ENCODE peak calls at places on chromosome 9, in nine cellular contexts. One of them, this sample, is unnamed.

GRCh38 chr9:72332351-72332750 is 32.7 kb downstream of the ZFAND5 start:
- DNase-seq in spleen: no peak
- DNase-seq in GM23338: no peak
- DNase-seq in PC-3: no peak
- DNase-seq in bronchial epithelial cell: no peak
- DNase-seq in cardiac muscle cell: no peak
- DNase-seq in activated CD8-positive, alpha-beta T cell treated with anti-CD3 and anti-CD28 coated beads for 36 hours: no peak
- DNase-seq in upper lobe of right lung: no peak
- DNase-seq in CD4-positive, alpha-beta T cell: no peak
- DNase-seq in this sample: no peak

GRCh38 chr9:116891438-116891837 is 204.3 kb downstream of the TRIM32 start:
- DNase-seq in spleen: no peak
- DNase-seq in GM23338: no peak
- DNase-seq in PC-3: no peak
- DNase-seq in bronchial epithelial cell: no peak
- DNase-seq in cardiac muscle cell: no peak
- DNase-seq in activated CD8-positive, alpha-beta T cell treated with anti-CD3 and anti-CD28 coated beads for 36 hours: no peak
- DNase-seq in upper lobe of right lung: no peak
- DNase-seq in CD4-positive, alpha-beta T cell: no peak
- DNase-seq in this sample: no peak

GRCh38 chr9:83432104-83432627 is 106.0 kb downstream of the FRMD3 start:
- DNase-seq in spleen: peak
- DNase-seq in GM23338: peak
- DNase-seq in PC-3: peak
- DNase-seq in bronchial epithelial cell: no peak
- DNase-seq in cardiac muscle cell: no peak
- DNase-seq in activated CD8-positive, alpha-beta T cell treated with anti-CD3 and anti-CD28 coated beads for 36 hours: no peak
- DNase-seq in upper lobe of right lung: peak
- DNase-seq in CD4-positive, alpha-beta T cell: no peak
- DNase-seq in this sample: no peak

GRCh38 chr9:90044710-90045151 is 439.9 kb downstream of the GADD45G start:
- DNase-seq in spleen: no peak
- DNase-seq in GM23338: no peak
- DNase-seq in PC-3: peak
- DNase-seq in bronchial epithelial cell: peak
- DNase-seq in cardiac muscle cell: no peak
- DNase-seq in activated CD8-positive, alpha-beta T cell treated with anti-CD3 and anti-CD28 coated beads for 36 hours: peak
- DNase-seq in upper lobe of right lung: no peak
- DNase-seq in CD4-positive, alpha-beta T cell: no peak
- DNase-seq in this sample: no peak

GRCh38 chr9:107137495-107138202 is 145.4 kb upstream of the RAD23B start:
- DNase-seq in spleen: no peak
- DNase-seq in GM23338: peak
- DNase-seq in PC-3: peak
- DNase-seq in bronchial epithelial cell: peak
- DNase-seq in cardiac muscle cell: peak
- DNase-seq in activated CD8-positive, alpha-beta T cell treated with anti-CD3 and anti-CD28 coated beads for 36 hours: peak
- DNase-seq in upper lobe of right lung: no peak
- DNase-seq in CD4-positive, alpha-beta T cell: no peak
- DNase-seq in this sample: no peak

GRCh38 chr9:135641745-135642144 is 2.4 kb upstream of the GLT6D1 start:
- DNase-seq in spleen: no peak
- DNase-seq in GM23338: no peak
- DNase-seq in PC-3: no peak
- DNase-seq in bronchial epithelial cell: no peak
- DNase-seq in cardiac muscle cell: no peak
- DNase-seq in activated CD8-positive, alpha-beta T cell treated with anti-CD3 and anti-CD28 coated beads for 36 hours: no peak
- DNase-seq in upper lobe of right lung: no peak
- DNase-seq in CD4-positive, alpha-beta T cell: no peak
- DNase-seq in this sample: no peak

GRCh38 chr9:112784020-112784788 is 33.6 kb downstream of the SNX30 start:
- DNase-seq in spleen: no peak
- DNase-seq in GM23338: peak
- DNase-seq in PC-3: no peak
- DNase-seq in bronchial epithelial cell: peak
- DNase-seq in cardiac muscle cell: peak
- DNase-seq in activated CD8-positive, alpha-beta T cell treated with anti-CD3 and anti-CD28 coated beads for 36 hours: no peak
- DNase-seq in upper lobe of right lung: no peak
- DNase-seq in CD4-positive, alpha-beta T cell: no peak
- DNase-seq in this sample: no peak

GRCh38 chr9:745761-746414 is 95.6 kb upstream of the DMRT1 start:
- DNase-seq in spleen: no peak
- DNase-seq in GM23338: no peak
- DNase-seq in PC-3: no peak
- DNase-seq in bronchial epithelial cell: no peak
- DNase-seq in cardiac muscle cell: no peak
- DNase-seq in activated CD8-positive, alpha-beta T cell treated with anti-CD3 and anti-CD28 coated beads for 36 hours: no peak
- DNase-seq in upper lobe of right lung: no peak
- DNase-seq in CD4-positive, alpha-beta T cell: no peak
- DNase-seq in this sample: no peak

GRCh38 chr9:136927343-136928261 is 16.9 kb downstream of the FBXW5 start:
- DNase-seq in spleen: no peak
- DNase-seq in GM23338: no peak
- DNase-seq in PC-3: no peak
- DNase-seq in bronchial epithelial cell: no peak
- DNase-seq in cardiac muscle cell: no peak
- DNase-seq in activated CD8-positive, alpha-beta T cell treated with anti-CD3 and anti-CD28 coated beads for 36 hours: no peak
- DNase-seq in upper lobe of right lung: no peak
- DNase-seq in CD4-positive, alpha-beta T cell: no peak
- DNase-seq in this sample: no peak

GRCh38 chr9:111412280-111412679 is 71.9 kb downstream of the ECPAS start:
- DNase-seq in spleen: no peak
- DNase-seq in GM23338: no peak
- DNase-seq in PC-3: no peak
- DNase-seq in bronchial epithelial cell: no peak
- DNase-seq in cardiac muscle cell: no peak
- DNase-seq in activated CD8-positive, alpha-beta T cell treated with anti-CD3 and anti-CD28 coated beads for 36 hours: no peak
- DNase-seq in upper lobe of right lung: no peak
- DNase-seq in CD4-positive, alpha-beta T cell: no peak
- DNase-seq in this sample: no peak
- TF ChIP-seq CTCF in spleen: no peak
- TF ChIP-seq CTCF in GM23338: no peak
- TF ChIP-seq CTCF in PC-3: no peak
- TF ChIP-seq CTCF in bronchial epithelial cell: no peak
- TF ChIP-seq CTCF in cardiac muscle cell: no peak
- TF ChIP-seq CTCF in activated CD8-positive, alpha-beta T cell treated with anti-CD3 and anti-CD28 coated beads for 36 hours: no peak
- TF ChIP-seq CTCF in upper lobe of right lung: no peak
- TF ChIP-seq CTCF in CD4-positive, alpha-beta T cell: no peak
- TF ChIP-seq CTCF in this sample: no peak

DNA sequence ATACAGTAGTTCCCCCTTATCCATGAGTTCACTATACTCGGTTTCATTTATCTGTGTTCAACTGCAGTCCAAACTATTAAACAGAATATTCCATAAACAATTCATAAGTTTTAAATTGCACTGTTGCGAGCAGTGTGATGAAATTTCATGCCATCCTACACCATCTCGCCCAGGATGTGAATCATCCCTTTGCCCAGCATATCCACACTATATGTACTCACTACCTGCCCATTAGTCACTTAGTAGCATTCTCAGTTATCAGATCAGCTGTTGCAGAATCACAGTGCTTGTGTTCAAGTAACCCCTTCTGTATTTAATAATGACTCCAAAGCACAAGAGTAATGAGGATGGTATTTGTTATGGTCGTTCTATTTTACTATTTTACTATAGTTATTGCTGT is 51.5 kb downstream of the SHOC1 start:
- DNase-seq in spleen: no peak
- DNase-seq in GM23338: no peak
- DNase-seq in PC-3: peak
- DNase-seq in bronchial epithelial cell: peak
- DNase-seq in cardiac muscle cell: no peak
- DNase-seq in activated CD8-positive, alpha-beta T cell treated with anti-CD3 and anti-CD28 coated beads for 36 hours: peak
- DNase-seq in upper lobe of right lung: no peak
- DNase-seq in CD4-positive, alpha-beta T cell: no peak
- DNase-seq in this sample: no peak
- TF ChIP-seq CTCF in spleen: no peak
- TF ChIP-seq CTCF in GM23338: no peak
- TF ChIP-seq CTCF in PC-3: no peak
- TF ChIP-seq CTCF in bronchial epithelial cell: no peak
- TF ChIP-seq CTCF in cardiac muscle cell: no peak
- TF ChIP-seq CTCF in activated CD8-positive, alpha-beta T cell treated with anti-CD3 and anti-CD28 coated beads for 36 hours: no peak
- TF ChIP-seq CTCF in upper lobe of right lung: no peak
- TF ChIP-seq CTCF in CD4-positive, alpha-beta T cell: no peak
- TF ChIP-seq CTCF in this sample: no peak

GRCh38 chr9:70119786-70120185 is 76.1 kb downstream of the MAMDC2 start:
- DNase-seq in spleen: no peak
- DNase-seq in GM23338: no peak
- DNase-seq in PC-3: no peak
- DNase-seq in bronchial epithelial cell: no peak
- DNase-seq in cardiac muscle cell: no peak
- DNase-seq in activated CD8-positive, alpha-beta T cell treated with anti-CD3 and anti-CD28 coated beads for 36 hours: no peak
- DNase-seq in upper lobe of right lung: no peak
- DNase-seq in CD4-positive, alpha-beta T cell: no peak
- DNase-seq in this sample: no peak

GRCh38 chr9:70123695-70124094 is 80.0 kb downstream of the MAMDC2 start:
- DNase-seq in spleen: no peak
- DNase-seq in GM23338: no peak
- DNase-seq in PC-3: no peak
- DNase-seq in bronchial epithelial cell: no peak
- DNase-seq in cardiac muscle cell: no peak
- DNase-seq in activated CD8-positive, alpha-beta T cell treated with anti-CD3 and anti-CD28 coated beads for 36 hours: no peak
- DNase-seq in upper lobe of right lung: no peak
- DNase-seq in CD4-positive, alpha-beta T cell: no peak
- DNase-seq in this sample: no peak

GRCh38 chr9:70121818-70122436 is 78.3 kb downstream of the MAMDC2 start:
- DNase-seq in spleen: no peak
- DNase-seq in GM23338: no peak
- DNase-seq in PC-3: peak
- DNase-seq in bronchial epithelial cell: peak
- DNase-seq in cardiac muscle cell: no peak
- DNase-seq in activated CD8-positive, alpha-beta T cell treated with anti-CD3 and anti-CD28 coated beads for 36 hours: no peak
- DNase-seq in upper lobe of right lung: no peak
- DNase-seq in CD4-positive, alpha-beta T cell: no peak
- DNase-seq in this sample: no peak

GRCh38 chr9:70117835-70118319 is 74.2 kb downstream of the MAMDC2 start:
- DNase-seq in spleen: no peak
- DNase-seq in GM23338: no peak
- DNase-seq in PC-3: peak
- DNase-seq in bronchial epithelial cell: peak
- DNase-seq in cardiac muscle cell: no peak
- DNase-seq in activated CD8-positive, alpha-beta T cell treated with anti-CD3 and anti-CD28 coated beads for 36 hours: no peak
- DNase-seq in upper lobe of right lung: no peak
- DNase-seq in CD4-positive, alpha-beta T cell: no peak
- DNase-seq in this sample: no peak

DNA sequence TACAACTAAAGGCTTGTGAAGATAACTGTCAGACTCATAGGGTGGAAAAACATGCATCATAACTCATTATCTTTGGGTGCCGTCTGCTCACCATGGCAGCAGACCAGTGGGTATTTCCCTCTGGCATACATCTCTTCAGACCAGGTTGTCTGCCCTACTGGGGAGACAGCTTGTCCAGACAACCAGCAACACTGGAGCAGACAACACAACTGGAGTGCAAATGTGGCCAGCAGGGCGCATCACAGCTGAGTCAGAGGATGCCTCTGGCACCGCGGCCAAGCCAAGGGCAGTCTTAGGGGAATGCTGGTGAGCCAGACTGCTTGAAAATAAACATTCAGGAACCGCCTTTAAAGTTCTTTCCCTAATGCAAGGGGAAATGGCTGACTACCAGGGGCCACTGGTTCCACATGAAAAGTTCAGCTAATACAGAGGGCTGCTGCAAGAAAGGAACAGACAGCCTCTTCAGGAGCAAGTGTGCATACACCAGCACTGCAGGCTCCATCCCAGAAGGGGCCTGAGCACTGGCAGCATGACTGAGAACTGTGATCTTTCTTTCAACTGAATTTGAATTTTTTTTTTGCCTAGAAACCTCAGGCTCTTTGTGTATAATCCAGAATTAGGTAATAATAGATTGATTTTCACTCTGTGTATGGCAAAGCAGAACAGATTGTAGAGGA is 77.3 kb downstream of the MAMDC2 start:
- DNase-seq in spleen: no peak
- DNase-seq in GM23338: no peak
- DNase-seq in PC-3: peak
- DNase-seq in bronchial epithelial cell: peak
- DNase-seq in cardiac muscle cell: no peak
- DNase-seq in activated CD8-positive, alpha-beta T cell treated with anti-CD3 and anti-CD28 coated beads for 36 hours: no peak
- DNase-seq in upper lobe of right lung: no peak
- DNase-seq in CD4-positive, alpha-beta T cell: no peak
- DNase-seq in this sample: no peak
- TF ChIP-seq CTCF in spleen: no peak
- TF ChIP-seq CTCF in GM23338: no peak
- TF ChIP-seq CTCF in PC-3: peak
- TF ChIP-seq CTCF in bronchial epithelial cell: peak
- TF ChIP-seq CTCF in cardiac muscle cell: peak
- TF ChIP-seq CTCF in activated CD8-positive, alpha-beta T cell treated with anti-CD3 and anti-CD28 coated beads for 36 hours: no peak
- TF ChIP-seq CTCF in upper lobe of right lung: no peak
- TF ChIP-seq CTCF in CD4-positive, alpha-beta T cell: no peak
- TF ChIP-seq CTCF in this sample: no peak

DNA sequence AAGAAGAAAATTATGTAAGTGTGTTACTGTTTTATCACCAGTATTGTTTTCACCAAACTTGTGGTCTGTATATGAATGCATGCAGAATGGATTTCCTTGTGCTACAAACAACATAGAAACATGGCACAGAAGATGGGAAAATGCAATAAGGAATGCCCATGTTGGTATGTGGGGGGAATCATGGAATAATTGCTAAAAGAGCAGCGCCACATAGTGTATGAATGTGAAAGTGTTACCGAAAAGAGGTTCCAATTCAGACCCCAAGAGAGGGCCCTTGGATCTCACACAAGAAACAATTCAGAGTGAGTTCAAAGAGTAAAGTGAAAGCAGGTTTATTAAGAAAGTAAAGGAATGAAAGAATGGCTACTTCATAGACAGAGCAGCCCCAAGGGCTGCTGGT is 26.4 kb upstream of the TYRP1 start:
- DNase-seq in spleen: no peak
- DNase-seq in GM23338: peak
- DNase-seq in PC-3: peak
- DNase-seq in bronchial epithelial cell: no peak
- DNase-seq in cardiac muscle cell: peak
- DNase-seq in activated CD8-positive, alpha-beta T cell treated with anti-CD3 and anti-CD28 coated beads for 36 hours: no peak
- DNase-seq in upper lobe of right lung: no peak
- DNase-seq in CD4-positive, alpha-beta T cell: no peak
- DNase-seq in this sample: no peak
- TF ChIP-seq CTCF in spleen: no peak
- TF ChIP-seq CTCF in GM23338: peak
- TF ChIP-seq CTCF in PC-3: peak
- TF ChIP-seq CTCF in bronchial epithelial cell: no peak
- TF ChIP-seq CTCF in cardiac muscle cell: peak
- TF ChIP-seq CTCF in activated CD8-positive, alpha-beta T cell treated with anti-CD3 and anti-CD28 coated beads for 36 hours: no peak
- TF ChIP-seq CTCF in upper lobe of right lung: no peak
- TF ChIP-seq CTCF in CD4-positive, alpha-beta T cell: no peak
- TF ChIP-seq CTCF in this sample: no peak

DNA sequence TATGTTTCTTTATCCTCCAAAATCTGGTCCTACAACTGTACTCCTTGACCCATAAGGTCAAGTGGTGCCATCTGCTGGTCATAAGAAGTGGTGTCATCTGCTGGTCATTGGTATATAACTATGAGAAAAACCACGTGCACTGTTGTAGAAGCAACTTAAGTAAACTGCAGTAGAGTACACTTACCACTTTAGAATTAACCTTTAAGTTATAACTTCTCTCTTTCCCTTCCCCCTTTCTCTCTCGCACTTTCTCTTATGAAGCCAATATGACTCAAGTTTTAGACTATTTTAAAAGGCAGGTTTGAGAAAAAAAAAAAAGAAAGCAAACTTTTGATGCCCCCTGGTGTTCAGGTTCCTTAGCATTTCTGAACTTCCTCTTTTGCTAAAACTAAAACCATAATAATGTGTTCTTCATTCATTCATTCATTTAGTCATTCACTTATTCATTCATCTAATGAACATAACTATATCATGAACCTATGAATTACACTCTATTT is 12.8 kb upstream of the MTAP start:
- DNase-seq in spleen: no peak
- DNase-seq in GM23338: peak
- DNase-seq in PC-3: peak
- DNase-seq in bronchial epithelial cell: peak
- DNase-seq in cardiac muscle cell: peak
- DNase-seq in activated CD8-positive, alpha-beta T cell treated with anti-CD3 and anti-CD28 coated beads for 36 hours: peak
- DNase-seq in upper lobe of right lung: no peak
- DNase-seq in CD4-positive, alpha-beta T cell: peak
- DNase-seq in this sample: no peak
- TF ChIP-seq CTCF in spleen: peak
- TF ChIP-seq CTCF in GM23338: peak
- TF ChIP-seq CTCF in PC-3: peak
- TF ChIP-seq CTCF in bronchial epithelial cell: peak
- TF ChIP-seq CTCF in cardiac muscle cell: peak
- TF ChIP-seq CTCF in activated CD8-positive, alpha-beta T cell treated with anti-CD3 and anti-CD28 coated beads for 36 hours: peak
- TF ChIP-seq CTCF in upper lobe of right lung: peak
- TF ChIP-seq CTCF in CD4-positive, alpha-beta T cell: peak
- TF ChIP-seq CTCF in this sample: peak

This sample was measured in activated B cell treated with CpG ODN at 0.5 μM for 24 hours.